ENCODE peak calls at places on chromosomes 13 and 19, in five cellular contexts. M, C, A, O and J are unnamed samples.

GRCh38 chr19:10288662-10289166 is 1.0 kb upstream of the ICAM5 start:
- DNase-seq in M (no peak), C (no peak), A (no peak), O (no peak), J (peak)

GRCh38 chr13:91470084-91470621 is 71.7 kb downstream of the GPC5 start:
- DNase-seq in M (no peak), C (no peak), A (no peak), O (no peak), J (no peak)

GRCh38 chr19:22545751-22546150 is 88.4 kb upstream of the ZNF492 start:
- DNase-seq in M (peak), C (no peak), A (peak), O (peak), J (peak)

GRCh38 chr13:73173160-73173905 is 114.5 kb downstream of the KLF5 start:
- DNase-seq in M (no peak), C (no peak), A (no peak), O (no peak), J (no peak)

GRCh38 chr19:56705939-56706338 is 34.4 kb upstream of the ZNF835 start:
- DNase-seq in M (no peak), C (no peak), A (no peak), O (no peak), J (no peak)

GRCh38 chr13:24161010-24161775 is 673 bp downstream of the SPATA13 start:
- DNase-seq in M (peak), C (peak), A (no peak), O (peak), J (no peak)

GRCh38 chr19:40283414-40284250 is 1.5 kb downstream of the AKT2 start:
- DNase-seq in M (no peak), C (no peak), A (no peak), O (peak), J (no peak)

GRCh38 chr19:17847538-17848366 is at the start of gene JAK3:
- DNase-seq in M (no peak), C (no peak), A (no peak), O (peak), J (no peak)

GRCh38 chr13:82654851-82655517 is 1227.3 kb downstream of the SLITRK1 start:
- DNase-seq in M (peak), C (peak), A (peak), O (peak), J (peak)

GRCh38 chr19:4955274-4955673 is 13.6 kb upstream of the KDM4B start:
- DNase-seq in M (no peak), C (no peak), A (no peak), O (no peak), J (no peak)

GRCh38 chr19:54207908-54208783 is 7.5 kb downstream of the RPS9 start:
- DNase-seq in M (no peak), C (peak), A (peak), O (peak), J (no peak)

GRCh38 chr19:7917292-7918061 is 2.7 kb upstream of the SNAPC2 start:
- DNase-seq in M (peak), C (no peak), A (no peak), O (peak), J (no peak)
- TF ChIP-seq POLR2A in M (peak), C (no peak), A (no peak), O (no peak), J (no peak)

DNA sequence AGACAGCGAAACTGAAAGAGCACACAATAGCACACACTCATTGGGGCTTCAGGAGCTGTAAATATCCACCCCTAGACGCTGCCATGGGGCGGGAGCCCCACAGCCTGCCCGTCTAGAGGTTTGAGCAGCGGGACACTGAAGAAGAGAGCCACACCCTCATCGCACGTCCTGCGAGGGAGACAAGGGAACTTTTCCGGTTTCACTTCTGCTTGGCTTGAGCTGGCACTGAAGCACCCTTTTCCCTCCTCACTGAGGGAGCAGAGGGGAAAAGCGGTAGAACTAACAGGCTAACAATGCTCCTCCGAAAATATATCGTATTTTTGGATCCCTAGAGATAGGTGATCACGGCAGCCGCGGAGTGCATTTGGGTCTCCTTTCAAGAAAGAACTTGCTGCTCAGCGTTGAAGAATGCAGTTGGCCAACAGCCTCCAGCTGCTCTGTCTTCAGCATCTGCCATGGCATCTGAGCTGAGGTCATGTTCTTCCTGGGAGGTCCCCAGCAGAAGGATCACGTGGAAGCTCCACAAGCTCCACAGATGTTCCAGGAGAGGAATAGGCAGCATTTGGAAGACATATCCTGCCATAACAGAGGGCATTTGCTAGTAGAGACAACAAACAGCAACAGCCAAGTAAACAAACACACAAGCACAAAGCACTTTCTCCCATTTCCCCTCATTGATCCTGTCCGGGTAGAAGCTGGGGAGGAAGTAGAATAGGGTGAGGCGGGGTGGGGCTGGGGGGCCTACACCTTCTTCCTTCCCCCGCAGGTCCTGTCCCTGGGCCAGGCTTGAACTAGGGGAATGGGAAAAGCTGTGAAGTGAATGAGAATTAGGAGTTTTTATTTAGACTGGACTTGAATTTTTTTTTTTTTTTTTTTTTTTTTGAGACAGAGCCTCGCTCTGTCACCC is 44.8 kb upstream of the ALOX5AP start:
- DNase-seq in M (peak), C (peak), A (peak), O (peak), J (peak)
- TF ChIP-seq POLR2A in M (no peak), C (no peak), A (no peak), O (no peak), J (no peak)

GRCh38 chr19:48203227-48203793 is 32.8 kb downstream of the ZSWIM9 start:
- DNase-seq in M (no peak), C (no peak), A (no peak), O (no peak), J (no peak)
- TF ChIP-seq POLR2A in M (no peak), C (no peak), A (no peak), O (no peak), J (no peak)

GRCh38 chr13:114132419-114133121 is at the start of gene RASA3:
- DNase-seq in M (peak), C (peak), A (peak), O (peak), J (peak)
- TF ChIP-seq POLR2A in M (peak), C (no peak), A (peak), O (peak), J (peak)

GRCh38 chr13:32837307-32837972 is 178.8 kb upstream of the KL start:
- DNase-seq in M (no peak), C (no peak), A (no peak), O (no peak), J (no peak)
- TF ChIP-seq POLR2A in M (no peak), C (no peak), A (no peak), O (no peak), J (no peak)

GRCh38 chr13:111614613-111615012 is 294.2 kb downstream of the TEX29 start:
- DNase-seq in M (no peak), C (peak), A (no peak), O (peak), J (no peak)
- TF ChIP-seq POLR2A in M (no peak), C (no peak), A (no peak), O (no peak), J (no peak)